ENCODE peak calls at places on chromosomes 7 and 10, in five cellular contexts. S is nephron progenitor cell, D is NCI-H774, I is Ammon's horn, K is HT1080. Z is an unnamed sample.

GRCh38 chr10:89633484-89633883 is 11.6 kb downstream of the PANK1 start:
- DNase-seq in D (no peak), I (no peak), K (peak), S (no peak), Z (peak)

GRCh38 chr10:121519901-121520500 is 78.2 kb downstream of the FGFR2 start:
- DNase-seq in S (peak), D (no peak), K (no peak), I (no peak), Z (no peak)

GRCh38 chr10:123149568-123150228 is 1.8 kb downstream of the HMX2 start:
- DNase-seq in D (no peak), I (no peak), K (no peak), S (peak), Z (no peak)

GRCh38 chr10:110529596-110530011 is 31.9 kb downstream of the DUSP5 start:
- DNase-seq in D (no peak), S (no peak), I (no peak), K (no peak), Z (no peak)

GRCh38 chr10:131825150-131825907 is 75.5 kb upstream of the PPP2R2D start:
- DNase-seq in K (no peak), S (no peak), D (no peak), I (peak), Z (no peak)

GRCh38 chr10:18418579-18419210 is 232.7 kb downstream of the NSUN6 start:
- DNase-seq in K (peak), S (no peak), I (peak), D (no peak), Z (no peak)

GRCh38 chr7:40542982-40543741 is 408.4 kb downstream of the SUGCT start:
- DNase-seq in D (no peak), I (no peak), K (no peak), S (no peak), Z (no peak)

GRCh38 chr7:101200862-101201599 is at the start of gene MOGAT3:
- DNase-seq in D (no peak), S (peak), K (no peak), I (no peak), Z (no peak)

GRCh38 chr10:130137077-130137448 is 872 bp downstream of the GLRX3 start:
- DNase-seq in K (peak), I (no peak), S (no peak), D (no peak), Z (peak)

GRCh38 chr7:55770778-55771177 is 91.8 kb downstream of the SEPTIN14 start:
- DNase-seq in S (no peak), I (no peak), K (no peak), D (no peak), Z (no peak)

GRCh38 chr10:89481662-89482061 is 53.7 kb downstream of the SLC16A12 start:
- DNase-seq in I (no peak), S (no peak), D (no peak), K (peak), Z (peak)

GRCh38 chr7:628826-629225 is 97.7 kb upstream of the DNAAF5 start:
- DNase-seq in S (no peak), I (no peak), D (no peak), K (no peak), Z (no peak)

GRCh38 chr10:52488606-52489485 is 174.8 kb downstream of the DKK1 start:
- DNase-seq in K (peak), D (no peak), I (peak), S (no peak), Z (peak)

GRCh38 chr10:116780691-116781205 is 38.4 kb upstream of the HSPA12A start:
- DNase-seq in S (no peak), D (no peak), K (no peak), I (no peak), Z (no peak)

GRCh38 chr7:132666786-132667185 is 90.5 kb upstream of the PLXNA4 start:
- DNase-seq in I (no peak), D (no peak), S (no peak), K (no peak), Z (no peak)

GRCh38 chr10:122252805-122253204 is 18.3 kb upstream of the BTBD16 start:
- DNase-seq in I (no peak), S (peak), K (no peak), D (no peak), Z (no peak)

GRCh38 chr10:20631229-20631628 is 265.9 kb downstream of the NEBL start:
- DNase-seq in D (no peak), S (no peak), I (no peak), K (no peak), Z (no peak)

GRCh38 chr7:72161534-72161933 is 250.6 kb downstream of the CALN1 start:
- DNase-seq in S (peak), K (no peak), D (no peak), I (no peak), Z (no peak)

GRCh38 chr7:158357106-158357897 is 230.3 kb downstream of the PTPRN2 start:
- DNase-seq in D (no peak), I (no peak), K (no peak), S (no peak), Z (no peak)

GRCh38 chr7:105097619-105098018 is 83.6 kb downstream of the KMT2E start:
- DNase-seq in K (peak), I (no peak), S (no peak), D (no peak), Z (peak)

GRCh38 chr7:40827217-40828085 is 692.6 kb downstream of the SUGCT start:
- DNase-seq in D (no peak), I (no peak), S (no peak), K (peak), Z (peak)

GRCh38 chr10:121078036-121078435 is 226.9 kb downstream of the WDR11 start:
- DNase-seq in K (no peak), D (no peak), I (no peak), S (no peak), Z (peak)

GRCh38 chr7:960269-960871 is 5.9 kb upstream of the ADAP1 start:
- DNase-seq in D (no peak), S (no peak), K (no peak), I (no peak), Z (no peak)

GRCh38 chr10:116115233-116115632 is 157.8 kb downstream of the GFRA1 start:
- DNase-seq in D (no peak), I (no peak), S (no peak), K (no peak), Z (no peak)

GRCh38 chr7:23691320-23691719 is 11.3 kb downstream of the FAM221A start:
- DNase-seq in K (no peak), I (no peak), S (no peak), D (no peak), Z (no peak)

GRCh38 chr10:15725603-15726002 is 5.9 kb upstream of the ITGA8 start:
- DNase-seq in S (peak), I (peak), D (no peak), K (no peak), Z (peak)

GRCh38 chr7:17558558-17559332 is 260.3 kb downstream of the AHR start:
- DNase-seq in K (no peak), S (no peak), I (no peak), D (no peak), Z (no peak)

GRCh38 chr7:80392229-80393169 is 119.4 kb downstream of the GNAT3 start:
- DNase-seq in D (no peak), K (peak), I (peak), S (no peak), Z (peak)

GRCh38 chr10:71150811-71151210 is 61.6 kb upstream of the UNC5B start:
- DNase-seq in S (no peak), D (no peak), I (no peak), K (no peak), Z (no peak)

GRCh38 chr7:151371266-151371665 is 29.7 kb downstream of the NUB1 start:
- DNase-seq in S (no peak), I (no peak), K (no peak), D (no peak), Z (no peak)

GRCh38 chr10:77592946-77593636 is 44.5 kb downstream of the KCNMA1 start:
- DNase-seq in D (no peak), K (peak), I (no peak), S (no peak), Z (peak)

GRCh38 chr7:151179287-151179860 is 7.7 kb downstream of the ASB10 start:
- DNase-seq in D (no peak), K (no peak), S (no peak), I (no peak), Z (no peak)

GRCh38 chr10:58818889-58819288 is 306.2 kb downstream of the BICC1 start:
- DNase-seq in S (no peak), I (no peak), D (peak), K (no peak), Z (no peak)

GRCh38 chr7:83457022-83457892 is 191.7 kb downstream of the SEMA3E start:
- DNase-seq in S (no peak), I (no peak), K (no peak), D (no peak), Z (no peak)

Z was measured in RWPE1.